ENCODE peak calls at places on chromosomes 11 and 22, in ten cellular contexts. Y is stimulated activated CD4-positive, alpha-beta T cell treated with anti-CD3 and anti-CD28 coated beads, Interleukin-2, amount 100 ng/mL, for 48 hours; R is activated naive CD4-positive, alpha-beta T cell; U is heart left ventricle; I is HFF-Myc; C is NCI-H187 treated with DMSO at 0.1 percent for 48 hours; Z is astrocyte of the spinal cord; A is GM03348; D is activated CD8-positive, alpha-beta memory T cell treated with anti-CD3 and anti-CD28 coated beads, Interleukin-2, amount 50 U/mL, for 48 hours; V is activated T-cell treated with anti-CD3 and anti-CD28 coated beads for 1 hour. T is an unnamed sample.
A peak's percentile ranks its signal among the peaks of the same experiment; 100 is the strongest.

GRCh38 chr11:1508491-1508891 is 21.9 kb upstream of the MOB2 start:
- DNase-seq in Y (no peak), U (peak; percentile 59), V (no peak), Z (no peak), C (no peak), R (no peak), A (no peak), I (no peak), D (no peak), T (no peak)

GRCh38 chr11:37394236-37394870 is 796.3 kb upstream of the RAG2 start:
- DNase-seq in U (no peak), A (no peak), Z (no peak), D (no peak), C (no peak), Y (no peak), I (no peak), V (no peak), R (no peak), T (no peak)

GRCh38 chr11:12531020-12531419 is 143.2 kb upstream of the TEAD1 start:
- DNase-seq in Z (no peak), I (no peak), A (no peak), C (no peak), U (no peak), R (no peak), V (no peak), Y (no peak), D (no peak), T (no peak)

GRCh38 chr22:17191163-17191562 is 28.1 kb downstream of the ADA2 start:
- DNase-seq in U (no peak), I (no peak), V (no peak), C (no peak), Z (peak; percentile 44), R (no peak), A (peak; percentile 68), D (no peak), Y (no peak), T (no peak)

GRCh38 chr11:83971063-83971462 is 684.9 kb upstream of the CCDC90B start:
- DNase-seq in V (no peak), R (no peak), A (peak; percentile 5), D (no peak), C (no peak), U (no peak), Y (no peak), Z (peak; percentile 59), I (no peak), T (no peak)

GRCh38 chr11:133355095-133355494 is 177.2 kb downstream of the OPCML start:
- DNase-seq in C (no peak), D (no peak), V (no peak), R (no peak), Z (no peak), A (no peak), I (no peak), Y (no peak), U (no peak), T (no peak)

GRCh38 chr11:79269923-79270322 is 170.9 kb downstream of the TENM4 start:
- DNase-seq in D (no peak), V (no peak), U (no peak), I (no peak), C (no peak), R (no peak), A (no peak), Y (no peak), Z (no peak), T (no peak)

GRCh38 chr11:61125310-61125684 is 23.0 kb downstream of the CD5 start:
- DNase-seq in C (no peak), V (no peak), Z (no peak), U (no peak), Y (no peak), I (no peak), R (no peak), A (no peak), D (no peak), T (no peak)

GRCh38 chr22:45629469-45630089 is 42.1 kb upstream of the ATXN10 start:
- DNase-seq in U (no peak), D (no peak), A (no peak), Z (no peak), C (peak; percentile 58), Y (no peak), I (no peak), V (no peak), R (no peak), T (no peak)

GRCh38 chr11:68430801-68431200 is 29.8 kb upstream of the PPP6R3 start:
- DNase-seq in D (no peak), U (no peak), Y (no peak), A (no peak), R (no peak), C (no peak), I (no peak), V (no peak), Z (no peak), T (no peak)

GRCh38 chr22:48708558-48709245 is 1119.0 kb downstream of the BRD1 start:
- DNase-seq in A (no peak), R (no peak), I (no peak), Y (no peak), Z (no peak), D (no peak), V (no peak), C (no peak), U (peak; percentile 35), T (no peak)

GRCh38 chr11:19594326-19594725 is 118.3 kb upstream of the NAV2 start:
- DNase-seq in Z (no peak), Y (no peak), R (no peak), A (no peak), D (no peak), I (no peak), U (no peak), C (no peak), V (no peak), T (no peak)

GRCh38 chr22:28903719-28904118 is 20.3 kb downstream of the ZNRF3 start:
- DNase-seq in Z (no peak), U (no peak), I (no peak), Y (no peak), V (no peak), D (no peak), R (no peak), C (no peak), A (no peak), T (no peak)

GRCh38 chr11:108498046-108498815 is at the start of gene POGLUT3:
- DNase-seq in U (peak; percentile 83), Z (peak; percentile 55), R (peak; percentile 44), D (peak; percentile 80), C (no peak), V (peak; percentile 8), Y (peak; percentile 25), A (peak; percentile 85), I (no peak), T (peak; percentile 11)

GRCh38 chr11:88341852-88342251 is 4.3 kb upstream of the CTSC start:
- DNase-seq in Y (no peak), A (no peak), U (no peak), R (no peak), D (no peak), C (no peak), Z (no peak), I (no peak), V (no peak), T (no peak)

GRCh38 chr11:69278091-69278867 is 15.7 kb upstream of the MYEOV start:
- DNase-seq in A (no peak), Y (no peak), Z (peak; percentile 14), U (peak; percentile 26), I (no peak), C (no peak), R (no peak), V (no peak), D (no peak), T (no peak)

GRCh38 chr11:117361432-117361831 is 33.8 kb downstream of the CEP164 start:
- DNase-seq in R (no peak), D (no peak), Z (no peak), C (no peak), V (no peak), U (no peak), Y (no peak), A (no peak), I (no peak), T (no peak)

GRCh38 chr11:18669211-18669593 is 29.4 kb upstream of the TMEM86A start:
- DNase-seq in U (no peak), D (no peak), Y (peak; percentile 8), Z (no peak), I (no peak), R (no peak), C (no peak), V (no peak), A (no peak), T (no peak)

GRCh38 chr22:30301995-30302809 is 12.9 kb upstream of the CASTOR1 start:
- DNase-seq in Z (peak; percentile 75), D (no peak), V (no peak), C (no peak), U (peak; percentile 78), R (no peak), Y (no peak), I (no peak), A (peak; percentile 73), T (no peak)

GRCh38 chr11:130999992-131000770 is 83.9 kb upstream of the SNX19 start:
- DNase-seq in R (no peak), D (no peak), I (peak; percentile 90), V (no peak), C (no peak), U (no peak), Z (peak; percentile 89), A (peak; percentile 69), Y (no peak), T (no peak)

GRCh38 chr11:33451364-33451763 is 194.2 kb downstream of the HIPK3 start:
- DNase-seq in D (no peak), U (no peak), C (no peak), I (no peak), Z (no peak), V (no peak), A (no peak), Y (no peak), R (no peak), T (no peak)

GRCh38 chr11:30741039-30741550 is 154.9 kb upstream of the MPPED2 start:
- DNase-seq in Z (no peak), D (no peak), C (no peak), Y (no peak), I (no peak), V (no peak), A (no peak), U (no peak), R (no peak), T (no peak)

GRCh38 chr11:14308114-14308896 is 50.7 kb downstream of the RRAS2 start:
- DNase-seq in U (no peak), D (no peak), Z (peak; percentile 56), R (no peak), A (peak; percentile 41), I (peak; percentile 20), V (no peak), Y (no peak), C (no peak), T (no peak)

GRCh38 chr11:83070878-83071640 is 638 bp downstream of the RAB30 start:
- DNase-seq in D (peak; percentile 66), R (no peak), C (no peak), A (peak; percentile 38), Z (peak; percentile 44), V (no peak), Y (peak; percentile 23), I (no peak), U (no peak), T (no peak)

GRCh38 chr11:71334191-71334590 is 81.8 kb upstream of the SHANK2 start:
- DNase-seq in D (no peak), C (no peak), R (no peak), I (no peak), Z (no peak), U (no peak), A (no peak), V (no peak), Y (no peak), T (no peak)

GRCh38 chr11:61494341-61495038 is 14.1 kb upstream of the LRRC10B start:
- DNase-seq in C (no peak), V (no peak), U (no peak), Y (no peak), I (no peak), D (no peak), Z (no peak), R (no peak), A (no peak), T (no peak)

GRCh38 chr11:2387266-2387982 is 10.3 kb downstream of the CD81 start:
- DNase-seq in Y (no peak), I (no peak), C (no peak), Z (peak; percentile 58), A (peak; percentile 45), D (no peak), U (no peak), R (no peak), V (no peak), T (no peak)

GRCh38 chr22:20028855-20029549 is 8.1 kb downstream of the TANGO2 start:
- DNase-seq in Z (no peak), I (no peak), C (no peak), Y (no peak), V (no peak), D (no peak), R (no peak), A (no peak), U (peak; percentile 53), T (no peak)